ENCODE peak calls at places on chromosomes 2 and 18, in ten cellular contexts. C is fibroblast of villous mesenchyme, Q is A549, A is progenitor cell of endocrine pancreas, S is endothelial cell, E is coronary artery, Z is esophagus squamous epithelium, L is spleen, F is fibroblast of lung, R is GM12878. H is an unnamed sample.

GRCh38 chr2:197356136-197356535 is 45.6 kb upstream of the ANKRD44 start:
- DNase-seq in C (no peak), Q (peak), A (no peak), S (no peak), E (no peak), Z (no peak), L (no peak), F (no peak), R (no peak), H (no peak)

GRCh38 chr2:161237397-161238263 is 70.6 kb upstream of the PSMD14 start:
- DNase-seq in C (peak), Q (no peak), A (peak), S (peak), E (peak), Z (no peak), L (peak), F (peak), R (no peak), H (no peak)

GRCh38 chr18:79876497-79876896 is 75.0 kb downstream of the SLC66A2 start:
- DNase-seq in C (no peak), Q (no peak), A (no peak), S (no peak), E (peak), Z (no peak), L (peak), F (no peak), R (no peak), H (peak)

GRCh38 chr2:142561656-142562055 is 315.8 kb upstream of the KYNU start:
- DNase-seq in C (no peak), Q (no peak), A (no peak), S (no peak), E (no peak), Z (no peak), L (no peak), F (no peak), R (no peak), H (no peak)

GRCh38 chr2:74010087-74010541 is 25.4 kb downstream of the TET3 start:
- DNase-seq in C (no peak), Q (no peak), A (no peak), S (no peak), E (no peak), Z (no peak), L (peak), F (peak), R (no peak), H (peak)

GRCh38 chr2:86617153-86617552 is 6.5 kb downstream of the RNF103 start:
- DNase-seq in C (no peak), Q (no peak), A (no peak), S (no peak), E (no peak), Z (no peak), L (no peak), F (no peak), R (no peak), H (no peak)

GRCh38 chr2:51971136-51971535 is 939.2 kb upstream of the NRXN1 start:
- DNase-seq in C (no peak), Q (no peak), A (no peak), S (no peak), E (no peak), Z (no peak), L (no peak), F (no peak), R (no peak), H (no peak)

GRCh38 chr18:7516505-7517117 is 50.5 kb upstream of the PTPRM start:
- DNase-seq in C (no peak), Q (no peak), A (no peak), S (no peak), E (no peak), Z (no peak), L (no peak), F (no peak), R (no peak), H (no peak)

GRCh38 chr2:218024336-218024735 is 21.5 kb upstream of the TNS1 start:
- DNase-seq in C (no peak), Q (no peak), A (no peak), S (no peak), E (peak), Z (no peak), L (peak), F (no peak), R (no peak), H (no peak)

GRCh38 chr2:75458201-75458600 is 102.5 kb downstream of the EVA1A start:
- DNase-seq in C (no peak), Q (no peak), A (no peak), S (no peak), E (no peak), Z (no peak), L (no peak), F (no peak), R (no peak), H (no peak)

DNA sequence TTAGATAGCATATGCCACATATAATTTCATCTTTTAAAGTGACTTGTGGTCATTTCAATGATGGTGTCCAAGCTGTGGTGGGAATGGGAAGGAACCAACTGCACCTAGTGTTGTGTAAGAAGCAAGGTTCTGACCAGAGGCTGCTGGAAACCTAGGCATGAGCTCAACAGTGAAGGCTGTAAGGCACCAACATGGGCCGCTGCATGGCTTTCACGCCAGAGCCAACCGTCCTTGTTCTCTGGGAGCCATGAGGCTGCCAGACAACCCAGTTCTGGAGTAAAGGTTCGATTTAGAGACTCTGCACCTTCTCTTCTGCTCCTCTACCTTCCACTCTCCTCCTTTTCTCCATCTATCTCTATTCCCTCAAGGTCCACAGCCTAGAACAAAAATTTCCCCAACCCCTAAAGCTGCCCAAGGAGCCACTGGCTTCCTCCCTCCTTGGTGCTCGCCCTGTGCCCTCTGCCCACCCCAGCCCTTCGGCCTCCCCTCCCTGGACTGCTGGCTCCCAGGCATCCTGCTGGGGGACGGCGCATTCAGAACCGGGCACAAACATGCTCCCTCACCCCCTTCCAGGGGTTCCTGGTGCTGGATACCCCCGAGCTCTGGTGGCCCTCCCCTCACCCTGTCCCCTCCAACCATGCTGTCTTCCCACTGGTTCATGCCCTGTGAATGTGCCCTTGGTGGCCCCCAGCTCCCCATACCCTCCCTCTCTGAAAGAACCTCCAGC is 305.1 kb downstream of the CELF4 start:
- DNase-seq in C (no peak), Q (no peak), A (no peak), S (no peak), E (no peak), Z (no peak), L (peak), F (no peak), R (no peak), H (no peak)
- TF ChIP-seq CTCF in C (no peak), Q (no peak), A (no peak), S (no peak), E (no peak), Z (no peak), L (no peak), F (no peak), R (no peak), H (no peak)

DNA sequence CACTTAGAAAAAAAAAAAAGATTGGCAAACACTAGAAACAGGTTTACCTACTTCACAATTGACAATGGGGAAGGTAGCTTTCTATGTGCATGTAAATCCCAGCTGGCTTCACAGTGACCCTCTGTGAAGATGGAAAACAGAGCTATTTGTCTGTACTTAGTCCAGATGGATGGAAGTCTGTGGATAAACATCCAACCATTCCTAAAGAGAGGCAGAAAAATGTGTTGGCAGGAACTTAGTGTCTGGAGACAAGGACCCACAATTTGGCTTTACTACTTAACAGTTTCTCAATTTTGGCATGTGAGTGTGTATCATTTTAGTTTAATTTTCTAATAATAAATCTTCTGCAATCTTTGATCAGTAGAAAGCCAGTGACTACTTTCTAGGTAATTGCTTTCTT is 154.4 kb downstream of the RAD51AP2 start:
- DNase-seq in C (no peak), Q (no peak), A (no peak), S (no peak), E (no peak), Z (no peak), L (no peak), F (peak), R (no peak), H (no peak)
- TF ChIP-seq CTCF in C (no peak), Q (no peak), A (no peak), S (no peak), E (no peak), Z (no peak), L (no peak), F (no peak), R (no peak), H (no peak)

DNA sequence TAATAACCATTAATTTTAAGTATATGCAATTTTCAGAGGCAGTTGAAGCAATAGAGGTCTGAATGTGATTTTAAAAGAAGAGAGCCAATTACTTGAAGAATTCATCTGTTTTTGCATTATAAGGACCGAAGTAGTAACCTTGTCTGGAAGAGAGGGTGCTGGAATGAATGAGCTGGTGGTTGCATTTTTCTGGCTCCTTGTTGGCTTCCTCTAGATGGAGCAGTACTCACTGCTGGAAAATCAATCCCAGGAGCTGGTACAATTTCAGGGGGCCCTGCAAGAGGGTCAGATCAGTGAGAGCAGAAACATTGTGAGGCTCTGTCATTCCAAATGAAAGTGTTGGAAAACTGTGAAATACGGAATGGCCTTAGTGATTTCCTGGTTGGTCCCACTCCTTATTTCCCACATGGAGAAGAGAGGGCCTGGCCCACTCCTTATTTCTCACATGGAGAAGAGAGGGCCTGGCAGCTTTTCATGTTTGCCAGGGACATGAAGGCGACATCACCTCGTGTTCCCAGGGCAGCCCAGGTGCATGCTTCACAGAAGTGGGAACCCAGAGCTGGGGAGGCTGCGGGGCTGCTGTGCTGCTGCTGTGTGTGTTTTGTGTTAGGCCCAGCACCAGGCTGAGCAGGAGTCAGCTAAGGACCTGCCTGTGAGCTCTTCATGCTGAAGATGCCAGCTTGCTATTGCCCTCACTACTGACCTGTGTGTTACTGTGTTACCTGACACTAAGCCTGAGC is 197.4 kb downstream of the SNTG2 start:
- DNase-seq in C (no peak), Q (no peak), A (no peak), S (no peak), E (no peak), Z (no peak), L (no peak), F (no peak), R (no peak), H (no peak)
- TF ChIP-seq CTCF in C (no peak), Q (no peak), A (peak), S (no peak), E (no peak), Z (no peak), L (no peak), F (no peak), R (no peak), H (no peak)

GRCh38 chr2:191926671-191927070 is 79.8 kb upstream of the CAVIN2 start:
- DNase-seq in C (no peak), Q (no peak), A (no peak), S (no peak), E (no peak), Z (no peak), L (no peak), F (no peak), R (peak), H (no peak)
- TF ChIP-seq CTCF in C (no peak), Q (no peak), A (no peak), S (no peak), E (no peak), Z (no peak), L (no peak), F (no peak), R (no peak), H (no peak)

DNA sequence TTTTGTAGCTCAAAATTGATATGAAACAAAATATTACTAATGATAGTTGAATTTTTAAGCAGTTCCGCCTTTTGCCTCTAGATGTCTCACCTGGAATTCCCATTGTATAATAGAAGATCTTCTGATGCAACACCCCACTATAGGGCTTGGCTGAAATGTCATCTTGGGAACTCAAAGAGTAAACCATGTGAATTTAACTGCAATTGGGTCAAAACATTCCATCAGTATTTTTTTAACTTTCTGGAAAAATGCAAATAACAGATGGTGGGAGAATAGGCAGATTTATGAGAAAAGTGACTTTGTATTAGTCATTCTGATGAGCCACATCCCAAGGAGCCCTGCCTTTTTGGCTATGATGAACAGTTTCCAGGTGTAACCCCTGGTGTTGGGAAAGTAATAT is 489.9 kb downstream of the NYAP2 start:
- DNase-seq in C (peak), Q (peak), A (no peak), S (peak), E (no peak), Z (no peak), L (no peak), F (peak), R (no peak), H (peak)
- TF ChIP-seq CTCF in C (peak), Q (peak), A (peak), S (peak), E (peak), Z (no peak), L (peak), F (peak), R (peak), H (peak)

GRCh38 chr2:37326285-37326684 is 1.7 kb upstream of the PRKD3 start:
- DNase-seq in C (peak), Q (no peak), A (no peak), S (no peak), E (no peak), Z (no peak), L (no peak), F (peak), R (no peak), H (peak)
- TF ChIP-seq CTCF in C (no peak), Q (no peak), A (no peak), S (no peak), E (no peak), Z (no peak), L (no peak), F (no peak), R (no peak), H (no peak)

DNA sequence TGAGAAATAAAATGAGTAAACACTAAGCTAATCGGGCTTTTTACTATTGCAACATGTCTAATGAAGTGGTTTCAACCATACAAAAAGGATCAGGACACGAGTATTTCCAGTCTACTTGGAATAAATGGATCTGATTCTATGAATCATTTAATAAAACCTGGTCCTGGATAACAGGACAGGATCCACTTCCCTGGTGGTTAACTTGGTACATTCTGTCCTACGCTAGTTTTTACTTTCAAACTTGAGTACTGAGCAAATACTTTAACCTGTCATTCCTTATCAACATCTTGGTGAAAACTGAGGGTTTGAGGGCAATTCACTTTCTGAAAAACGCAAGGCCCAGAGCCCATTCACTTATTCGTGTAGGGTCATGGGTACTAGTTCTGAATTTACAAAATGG is 33.5 kb downstream of the CHST10 start:
- DNase-seq in C (no peak), Q (no peak), A (no peak), S (no peak), E (no peak), Z (no peak), L (no peak), F (no peak), R (no peak), H (no peak)
- TF ChIP-seq CTCF in C (no peak), Q (no peak), A (no peak), S (no peak), E (no peak), Z (no peak), L (no peak), F (no peak), R (no peak), H (no peak)

DNA sequence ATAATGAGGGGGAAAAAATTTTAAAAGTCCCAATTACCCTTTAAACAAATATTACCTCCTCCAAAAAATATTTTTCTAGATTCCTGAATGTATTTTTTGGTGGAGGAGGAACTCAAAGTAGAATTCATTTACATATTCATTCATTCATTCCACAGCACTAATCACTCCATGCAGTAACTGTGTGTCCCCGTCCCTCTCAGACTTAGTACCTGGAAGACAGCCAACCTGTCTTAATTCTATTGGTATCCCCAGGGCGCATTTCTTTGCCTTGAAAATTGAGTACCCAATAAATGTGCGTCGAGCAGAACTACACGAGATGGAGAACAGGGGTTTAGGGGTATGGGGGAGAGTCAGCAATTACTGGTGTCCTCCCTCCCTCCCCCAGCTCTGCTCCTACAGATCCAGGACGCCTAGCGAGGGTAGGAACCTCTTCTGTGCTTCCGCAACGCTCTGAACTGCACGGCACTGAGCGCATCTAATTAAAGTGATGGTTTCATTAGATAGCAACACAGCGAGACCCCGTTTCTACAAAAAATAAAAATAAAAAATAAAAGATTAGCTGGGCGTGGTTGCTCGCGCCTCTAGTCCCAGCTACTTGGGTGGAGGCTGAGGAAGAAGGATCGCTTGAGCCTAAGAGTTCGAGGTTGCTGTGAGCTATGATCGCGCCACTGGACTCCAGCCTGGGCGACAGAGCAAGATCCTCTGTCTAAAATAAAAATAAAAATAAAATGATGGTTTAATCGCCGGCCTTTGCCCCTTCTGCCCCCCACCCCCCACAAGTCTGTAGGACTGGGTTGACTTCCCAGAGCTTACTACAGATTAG is 668 bp upstream of the FKBP1B start:
- DNase-seq in C (no peak), Q (no peak), A (no peak), S (no peak), E (no peak), Z (no peak), L (no peak), F (no peak), R (no peak), H (peak)
- TF ChIP-seq CTCF in C (no peak), Q (no peak), A (no peak), S (no peak), E (no peak), Z (no peak), L (no peak), F (no peak), R (no peak), H (no peak)

GRCh38 chr18:35087726-35088125 is 46.5 kb downstream of the MAPRE2 start:
- DNase-seq in C (no peak), Q (no peak), A (no peak), S (no peak), E (no peak), Z (no peak), L (no peak), F (no peak), R (no peak), H (no peak)
- TF ChIP-seq CTCF in C (no peak), Q (no peak), A (no peak), S (no peak), E (no peak), Z (no peak), L (no peak), F (no peak), R (no peak), H (no peak)

H was measured in MCF 10A.